ENCODE peak calls at places on chromosomes 4 and X, in ten cellular contexts. One of them, this sample, is unnamed.

GRCh38 chr4:151850751-151851150 is 89.9 kb upstream of the GATB start:
- DNase-seq in ovary: no peak
- DNase-seq in stomach: no peak
- DNase-seq in transverse colon: no peak
- DNase-seq in sigmoid colon: no peak
- DNase-seq in SK-N-SH: no peak
- DNase-seq in tibial nerve: no peak
- DNase-seq in A549: no peak
- DNase-seq in K562: no peak
- DNase-seq in GM12878: no peak
- DNase-seq in this sample: no peak

GRCh38 chrX:9127991-9128390 is 94.1 kb upstream of the FAM9B start:
- DNase-seq in ovary: no peak
- DNase-seq in stomach: no peak
- DNase-seq in transverse colon: no peak
- DNase-seq in sigmoid colon: no peak
- DNase-seq in SK-N-SH: no peak
- DNase-seq in tibial nerve: no peak
- DNase-seq in A549: no peak
- DNase-seq in K562: no peak
- DNase-seq in GM12878: no peak
- DNase-seq in this sample: no peak

GRCh38 chrX:12463052-12463451 is 324.8 kb downstream of the FRMPD4 start:
- DNase-seq in ovary: no peak
- DNase-seq in stomach: no peak
- DNase-seq in transverse colon: no peak
- DNase-seq in sigmoid colon: no peak
- DNase-seq in SK-N-SH: no peak
- DNase-seq in tibial nerve: no peak
- DNase-seq in A549: no peak
- DNase-seq in K562: no peak
- DNase-seq in GM12878: no peak
- DNase-seq in this sample: no peak

GRCh38 chrX:138128025-138128671 is 562.2 kb downstream of the ZIC3 start:
- DNase-seq in ovary: no peak
- DNase-seq in stomach: no peak
- DNase-seq in transverse colon: no peak
- DNase-seq in sigmoid colon: no peak
- DNase-seq in SK-N-SH: peak
- DNase-seq in tibial nerve: peak
- DNase-seq in A549: peak
- DNase-seq in K562: peak
- DNase-seq in GM12878: no peak
- DNase-seq in this sample: no peak

GRCh38 chr4:144283496-144283895 is 143.0 kb upstream of the GYPA start:
- DNase-seq in ovary: no peak
- DNase-seq in stomach: no peak
- DNase-seq in transverse colon: no peak
- DNase-seq in sigmoid colon: no peak
- DNase-seq in SK-N-SH: no peak
- DNase-seq in tibial nerve: no peak
- DNase-seq in A549: no peak
- DNase-seq in K562: no peak
- DNase-seq in GM12878: no peak
- DNase-seq in this sample: no peak

GRCh38 chr4:86940176-86940575 is 5.4 kb downstream of the AFF1 start:
- DNase-seq in ovary: no peak
- DNase-seq in stomach: no peak
- DNase-seq in transverse colon: no peak
- DNase-seq in sigmoid colon: no peak
- DNase-seq in SK-N-SH: no peak
- DNase-seq in tibial nerve: no peak
- DNase-seq in A549: no peak
- DNase-seq in K562: no peak
- DNase-seq in GM12878: no peak
- DNase-seq in this sample: no peak

GRCh38 chr4:136337216-136337615 is 1195.1 kb downstream of the PCDH18 start:
- DNase-seq in ovary: no peak
- DNase-seq in stomach: no peak
- DNase-seq in transverse colon: no peak
- DNase-seq in sigmoid colon: no peak
- DNase-seq in SK-N-SH: no peak
- DNase-seq in tibial nerve: no peak
- DNase-seq in A549: no peak
- DNase-seq in K562: no peak
- DNase-seq in GM12878: no peak
- DNase-seq in this sample: no peak

GRCh38 chr4:7857238-7857701 is 82.4 kb downstream of the AFAP1 start:
- DNase-seq in ovary: no peak
- DNase-seq in stomach: no peak
- DNase-seq in transverse colon: no peak
- DNase-seq in sigmoid colon: peak
- DNase-seq in SK-N-SH: no peak
- DNase-seq in tibial nerve: peak
- DNase-seq in A549: no peak
- DNase-seq in K562: no peak
- DNase-seq in GM12878: no peak
- DNase-seq in this sample: no peak

GRCh38 chrX:107348990-107349389 is 100.5 kb upstream of the FRMPD3 start:
- DNase-seq in ovary: no peak
- DNase-seq in stomach: no peak
- DNase-seq in transverse colon: no peak
- DNase-seq in sigmoid colon: no peak
- DNase-seq in SK-N-SH: no peak
- DNase-seq in tibial nerve: no peak
- DNase-seq in A549: no peak
- DNase-seq in K562: no peak
- DNase-seq in GM12878: no peak
- DNase-seq in this sample: no peak

GRCh38 chr4:22385615-22386014 is 130.3 kb downstream of the ADGRA3 start:
- DNase-seq in ovary: no peak
- DNase-seq in stomach: no peak
- DNase-seq in transverse colon: no peak
- DNase-seq in sigmoid colon: no peak
- DNase-seq in SK-N-SH: no peak
- DNase-seq in tibial nerve: no peak
- DNase-seq in A549: peak
- DNase-seq in K562: no peak
- DNase-seq in GM12878: no peak
- DNase-seq in this sample: no peak

GRCh38 chr4:104907991-104908390 is 238.7 kb upstream of the TET2 start:
- DNase-seq in ovary: no peak
- DNase-seq in stomach: no peak
- DNase-seq in transverse colon: no peak
- DNase-seq in sigmoid colon: no peak
- DNase-seq in SK-N-SH: no peak
- DNase-seq in tibial nerve: no peak
- DNase-seq in A549: no peak
- DNase-seq in K562: no peak
- DNase-seq in GM12878: no peak
- DNase-seq in this sample: no peak

GRCh38 chrX:10327651-10328050 is 170.9 kb downstream of the CLCN4 start:
- DNase-seq in ovary: no peak
- DNase-seq in stomach: no peak
- DNase-seq in transverse colon: no peak
- DNase-seq in sigmoid colon: no peak
- DNase-seq in SK-N-SH: no peak
- DNase-seq in tibial nerve: no peak
- DNase-seq in A549: peak
- DNase-seq in K562: no peak
- DNase-seq in GM12878: no peak
- DNase-seq in this sample: no peak

GRCh38 chr4:106690487-106690886 is 321.9 kb upstream of the GIMD1 start:
- DNase-seq in ovary: no peak
- DNase-seq in stomach: no peak
- DNase-seq in transverse colon: no peak
- DNase-seq in sigmoid colon: no peak
- DNase-seq in SK-N-SH: no peak
- DNase-seq in tibial nerve: no peak
- DNase-seq in A549: no peak
- DNase-seq in K562: no peak
- DNase-seq in GM12878: no peak
- DNase-seq in this sample: no peak
- TF ChIP-seq EP300 in ovary: no peak
- TF ChIP-seq EP300 in stomach: no peak
- TF ChIP-seq EP300 in transverse colon: no peak
- TF ChIP-seq EP300 in sigmoid colon: no peak
- TF ChIP-seq EP300 in SK-N-SH: peak
- TF ChIP-seq EP300 in tibial nerve: no peak
- TF ChIP-seq EP300 in A549: no peak
- TF ChIP-seq EP300 in K562: no peak
- TF ChIP-seq EP300 in GM12878: no peak
- TF ChIP-seq EP300 in this sample: no peak

GRCh38 chr4:71456841-71457240 is 118.0 kb downstream of the SLC4A4 start:
- DNase-seq in ovary: no peak
- DNase-seq in stomach: no peak
- DNase-seq in transverse colon: no peak
- DNase-seq in sigmoid colon: no peak
- DNase-seq in SK-N-SH: no peak
- DNase-seq in tibial nerve: no peak
- DNase-seq in A549: peak
- DNase-seq in K562: no peak
- DNase-seq in GM12878: no peak
- DNase-seq in this sample: no peak
- TF ChIP-seq EP300 in ovary: no peak
- TF ChIP-seq EP300 in stomach: no peak
- TF ChIP-seq EP300 in transverse colon: no peak
- TF ChIP-seq EP300 in sigmoid colon: no peak
- TF ChIP-seq EP300 in SK-N-SH: no peak
- TF ChIP-seq EP300 in tibial nerve: no peak
- TF ChIP-seq EP300 in A549: no peak
- TF ChIP-seq EP300 in K562: no peak
- TF ChIP-seq EP300 in GM12878: no peak
- TF ChIP-seq EP300 in this sample: no peak

GRCh38 chr4:139142980-139143379 is 34.0 kb downstream of the ELF2 start:
- DNase-seq in ovary: no peak
- DNase-seq in stomach: no peak
- DNase-seq in transverse colon: no peak
- DNase-seq in sigmoid colon: no peak
- DNase-seq in SK-N-SH: no peak
- DNase-seq in tibial nerve: no peak
- DNase-seq in A549: no peak
- DNase-seq in K562: no peak
- DNase-seq in GM12878: no peak
- DNase-seq in this sample: no peak

GRCh38 chr4:139144911-139145551 is 32.0 kb downstream of the ELF2 start:
- DNase-seq in ovary: no peak
- DNase-seq in stomach: peak
- DNase-seq in transverse colon: peak
- DNase-seq in sigmoid colon: no peak
- DNase-seq in SK-N-SH: no peak
- DNase-seq in tibial nerve: no peak
- DNase-seq in A549: no peak
- DNase-seq in K562: no peak
- DNase-seq in GM12878: no peak
- DNase-seq in this sample: no peak

GRCh38 chr4:139145552-139145932 is 31.5 kb downstream of the ELF2 start:
- DNase-seq in ovary: no peak
- DNase-seq in stomach: no peak
- DNase-seq in transverse colon: no peak
- DNase-seq in sigmoid colon: no peak
- DNase-seq in SK-N-SH: no peak
- DNase-seq in tibial nerve: no peak
- DNase-seq in A549: no peak
- DNase-seq in K562: no peak
- DNase-seq in GM12878: no peak
- DNase-seq in this sample: no peak

GRCh38 chr4:139144161-139144859 is 32.7 kb downstream of the ELF2 start:
- DNase-seq in ovary: peak
- DNase-seq in stomach: peak
- DNase-seq in transverse colon: peak
- DNase-seq in sigmoid colon: peak
- DNase-seq in SK-N-SH: no peak
- DNase-seq in tibial nerve: peak
- DNase-seq in A549: no peak
- DNase-seq in K562: no peak
- DNase-seq in GM12878: no peak
- DNase-seq in this sample: peak

DNA sequence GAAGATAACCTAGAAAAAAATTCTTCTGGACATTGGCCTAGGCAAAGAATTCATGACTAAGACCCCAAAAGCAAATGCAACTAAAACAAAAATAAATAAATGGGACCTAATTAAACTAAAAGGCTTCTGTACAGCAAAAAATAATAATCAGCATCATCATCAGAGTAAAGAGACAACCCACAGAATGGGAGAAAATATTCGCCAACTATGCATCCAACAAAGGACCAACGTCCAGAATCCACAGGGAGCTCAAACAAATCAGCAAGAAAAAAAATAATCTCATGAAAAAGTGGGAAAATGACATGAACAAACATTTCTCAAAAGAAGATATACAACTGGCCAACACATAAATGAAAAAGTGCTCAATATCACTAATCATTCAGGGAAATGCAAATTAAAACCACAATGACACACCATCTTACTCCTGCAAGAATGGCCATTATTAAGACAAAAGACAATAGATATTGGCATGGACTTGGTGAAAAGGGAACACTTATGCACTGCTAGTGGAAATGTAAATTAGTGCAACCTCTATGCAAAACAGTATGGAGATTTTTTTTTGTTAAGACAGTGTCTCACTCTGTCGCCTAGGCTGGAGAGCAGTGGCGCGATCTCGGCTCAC is 30.0 kb downstream of the ELF2 start:
- DNase-seq in ovary: no peak
- DNase-seq in stomach: no peak
- DNase-seq in transverse colon: no peak
- DNase-seq in sigmoid colon: no peak
- DNase-seq in SK-N-SH: no peak
- DNase-seq in tibial nerve: no peak
- DNase-seq in A549: no peak
- DNase-seq in K562: no peak
- DNase-seq in GM12878: no peak
- DNase-seq in this sample: no peak
- TF ChIP-seq EP300 in ovary: no peak
- TF ChIP-seq EP300 in stomach: no peak
- TF ChIP-seq EP300 in transverse colon: no peak
- TF ChIP-seq EP300 in sigmoid colon: no peak
- TF ChIP-seq EP300 in SK-N-SH: no peak
- TF ChIP-seq EP300 in tibial nerve: no peak
- TF ChIP-seq EP300 in A549: no peak
- TF ChIP-seq EP300 in K562: no peak
- TF ChIP-seq EP300 in GM12878: no peak
- TF ChIP-seq EP300 in this sample: no peak

DNA sequence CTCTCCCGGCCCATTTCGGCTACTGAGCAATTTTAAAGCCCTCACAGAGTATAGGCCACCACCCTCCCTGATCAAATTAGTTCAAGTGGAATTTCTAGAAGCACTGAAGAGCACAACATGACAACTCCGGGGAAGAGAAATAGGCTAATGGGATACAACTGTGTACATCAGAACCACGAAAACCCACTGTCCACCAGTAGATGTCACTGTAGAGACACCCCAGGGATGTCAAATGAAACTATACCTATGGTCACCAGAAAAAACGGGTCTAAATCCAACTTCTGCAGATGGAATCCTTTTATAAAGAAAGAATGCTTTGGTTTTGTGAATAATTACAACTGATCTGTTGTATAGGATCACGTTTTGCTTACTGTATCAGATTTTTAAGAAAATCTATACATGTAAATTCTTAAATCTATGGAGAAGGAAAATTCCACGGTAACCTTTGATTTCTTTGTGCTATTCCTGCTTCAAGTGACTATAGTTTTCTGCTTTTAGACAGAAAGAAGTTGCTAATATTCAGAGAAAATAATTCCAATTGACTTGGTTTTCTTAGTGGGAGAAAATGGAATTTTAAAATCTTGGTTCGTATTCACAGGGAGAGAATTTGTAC is 29.5 kb upstream of the MAP3K15 start:
- DNase-seq in ovary: no peak
- DNase-seq in stomach: peak
- DNase-seq in transverse colon: peak
- DNase-seq in sigmoid colon: no peak
- DNase-seq in SK-N-SH: peak
- DNase-seq in tibial nerve: peak
- DNase-seq in A549: peak
- DNase-seq in K562: peak
- DNase-seq in GM12878: no peak
- DNase-seq in this sample: no peak
- TF ChIP-seq EP300 in ovary: no peak
- TF ChIP-seq EP300 in stomach: no peak
- TF ChIP-seq EP300 in transverse colon: no peak
- TF ChIP-seq EP300 in sigmoid colon: no peak
- TF ChIP-seq EP300 in SK-N-SH: no peak
- TF ChIP-seq EP300 in tibial nerve: no peak
- TF ChIP-seq EP300 in A549: no peak
- TF ChIP-seq EP300 in K562: no peak
- TF ChIP-seq EP300 in GM12878: no peak
- TF ChIP-seq EP300 in this sample: no peak

This sample was measured in upper lobe of left lung.